ENCODE peak calls at places on chromosomes 2 and 18, in ten cellular contexts. One of them, this sample, is unnamed.

GRCh38 chr2:55875434-55876135 is 48.0 kb downstream of the EFEMP1 start:
- DNase-seq in right lobe of liver: no peak
- DNase-seq in kidney: no peak
- DNase-seq in GM23248: peak; percentile 86
- DNase-seq in right atrium auricular region: no peak
- DNase-seq in heart left ventricle: no peak
- DNase-seq in aorta: no peak
- DNase-seq in CD4-positive, alpha-beta memory T cell: no peak
- DNase-seq in cardiac muscle cell: no peak
- DNase-seq in tibial artery: no peak
- DNase-seq in this sample: no peak

GRCh38 chr2:241813080-241813805 is 4.2 kb downstream of the NEU4 start:
- DNase-seq in tibial artery: peak; percentile 20
- DNase-seq in right atrium auricular region: no peak
- DNase-seq in cardiac muscle cell: no peak
- DNase-seq in heart left ventricle: peak; percentile 28
- DNase-seq in aorta: peak; percentile 39
- DNase-seq in kidney: peak; percentile 74
- DNase-seq in right lobe of liver: peak; percentile 20
- DNase-seq in GM23248: no peak
- DNase-seq in CD4-positive, alpha-beta memory T cell: no peak
- DNase-seq in this sample: peak; percentile 67

GRCh38 chr18:72867721-72868665 is at the start of gene NETO1:
- DNase-seq in GM23248: no peak
- DNase-seq in tibial artery: no peak
- DNase-seq in kidney: peak; percentile 67
- DNase-seq in CD4-positive, alpha-beta memory T cell: no peak
- DNase-seq in aorta: no peak
- DNase-seq in right lobe of liver: no peak
- DNase-seq in right atrium auricular region: no peak
- DNase-seq in heart left ventricle: no peak
- DNase-seq in cardiac muscle cell: peak; percentile 54
- DNase-seq in this sample: no peak

GRCh38 chr2:26401739-26402541 is at the start of gene DRC1:
- DNase-seq in right lobe of liver: peak; percentile 67
- DNase-seq in CD4-positive, alpha-beta memory T cell: no peak
- DNase-seq in right atrium auricular region: no peak
- DNase-seq in tibial artery: no peak
- DNase-seq in aorta: peak; percentile 69
- DNase-seq in cardiac muscle cell: peak; percentile 92
- DNase-seq in kidney: peak; percentile 89
- DNase-seq in heart left ventricle: peak; percentile 72
- DNase-seq in GM23248: peak; percentile 92
- DNase-seq in this sample: peak; percentile 68

GRCh38 chr2:205435970-205436369 is 246.3 kb upstream of the NRP2 start:
- DNase-seq in cardiac muscle cell: no peak
- DNase-seq in CD4-positive, alpha-beta memory T cell: no peak
- DNase-seq in kidney: no peak
- DNase-seq in GM23248: peak; percentile 14
- DNase-seq in tibial artery: no peak
- DNase-seq in right lobe of liver: no peak
- DNase-seq in right atrium auricular region: no peak
- DNase-seq in heart left ventricle: no peak
- DNase-seq in aorta: no peak
- DNase-seq in this sample: no peak

GRCh38 chr2:119011162-119011909 is 69.3 kb downstream of the MARCO start:
- DNase-seq in tibial artery: no peak
- DNase-seq in right atrium auricular region: no peak
- DNase-seq in cardiac muscle cell: peak; percentile 84
- DNase-seq in right lobe of liver: peak; percentile 61
- DNase-seq in GM23248: peak; percentile 78
- DNase-seq in CD4-positive, alpha-beta memory T cell: no peak
- DNase-seq in heart left ventricle: peak; percentile 48
- DNase-seq in aorta: no peak
- DNase-seq in kidney: peak; percentile 84
- DNase-seq in this sample: no peak

GRCh38 chr18:74142251-74142650 is 5.4 kb downstream of the FBXO15 start:
- DNase-seq in kidney: no peak
- DNase-seq in GM23248: peak; percentile 35
- DNase-seq in tibial artery: no peak
- DNase-seq in heart left ventricle: no peak
- DNase-seq in CD4-positive, alpha-beta memory T cell: no peak
- DNase-seq in cardiac muscle cell: no peak
- DNase-seq in right lobe of liver: no peak
- DNase-seq in right atrium auricular region: no peak
- DNase-seq in aorta: no peak
- DNase-seq in this sample: no peak

GRCh38 chr18:75054611-75055010 is 154.3 kb downstream of the PTGR3 start:
- DNase-seq in GM23248: no peak
- DNase-seq in aorta: no peak
- DNase-seq in kidney: no peak
- DNase-seq in tibial artery: no peak
- DNase-seq in cardiac muscle cell: no peak
- DNase-seq in heart left ventricle: no peak
- DNase-seq in right atrium auricular region: no peak
- DNase-seq in right lobe of liver: no peak
- DNase-seq in CD4-positive, alpha-beta memory T cell: no peak
- DNase-seq in this sample: no peak

GRCh38 chr18:39345321-39345720 is 1779.7 kb upstream of the CELF4 start:
- DNase-seq in kidney: no peak
- DNase-seq in right lobe of liver: no peak
- DNase-seq in aorta: no peak
- DNase-seq in tibial artery: no peak
- DNase-seq in heart left ventricle: no peak
- DNase-seq in cardiac muscle cell: no peak
- DNase-seq in right atrium auricular region: no peak
- DNase-seq in CD4-positive, alpha-beta memory T cell: no peak
- DNase-seq in GM23248: no peak
- DNase-seq in this sample: no peak

GRCh38 chr2:20868377-20868776 is 45.5 kb upstream of the LDAH start:
- DNase-seq in cardiac muscle cell: no peak
- DNase-seq in CD4-positive, alpha-beta memory T cell: peak; percentile 26
- DNase-seq in kidney: no peak
- DNase-seq in aorta: no peak
- DNase-seq in right lobe of liver: no peak
- DNase-seq in right atrium auricular region: no peak
- DNase-seq in GM23248: no peak
- DNase-seq in tibial artery: no peak
- DNase-seq in heart left ventricle: no peak
- DNase-seq in this sample: no peak

GRCh38 chr2:190607014-190607597 is 41.8 kb upstream of the NAB1 start:
- DNase-seq in heart left ventricle: no peak
- DNase-seq in GM23248: peak; percentile 41
- DNase-seq in kidney: no peak
- DNase-seq in tibial artery: no peak
- DNase-seq in cardiac muscle cell: peak; percentile 87
- DNase-seq in right atrium auricular region: no peak
- DNase-seq in aorta: no peak
- DNase-seq in right lobe of liver: no peak
- DNase-seq in CD4-positive, alpha-beta memory T cell: no peak
- DNase-seq in this sample: no peak

GRCh38 chr2:202278036-202278760 is 12.6 kb downstream of the NOP58 start:
- DNase-seq in tibial artery: no peak
- DNase-seq in right lobe of liver: no peak
- DNase-seq in CD4-positive, alpha-beta memory T cell: no peak
- DNase-seq in kidney: no peak
- DNase-seq in aorta: no peak
- DNase-seq in cardiac muscle cell: no peak
- DNase-seq in GM23248: peak; percentile 80
- DNase-seq in heart left ventricle: no peak
- DNase-seq in right atrium auricular region: no peak
- DNase-seq in this sample: no peak

GRCh38 chr2:1713156-1713838 is 31.0 kb downstream of the PXDN start:
- DNase-seq in kidney: no peak
- DNase-seq in aorta: peak; percentile 37
- DNase-seq in heart left ventricle: no peak
- DNase-seq in cardiac muscle cell: no peak
- DNase-seq in GM23248: no peak
- DNase-seq in right lobe of liver: no peak
- DNase-seq in right atrium auricular region: no peak
- DNase-seq in CD4-positive, alpha-beta memory T cell: no peak
- DNase-seq in tibial artery: no peak
- DNase-seq in this sample: peak; percentile 63

GRCh38 chr2:224178085-224178484 is 139.0 kb upstream of the SERPINE2 start:
- DNase-seq in right atrium auricular region: no peak
- DNase-seq in cardiac muscle cell: no peak
- DNase-seq in aorta: no peak
- DNase-seq in kidney: no peak
- DNase-seq in CD4-positive, alpha-beta memory T cell: no peak
- DNase-seq in GM23248: no peak
- DNase-seq in heart left ventricle: no peak
- DNase-seq in tibial artery: no peak
- DNase-seq in right lobe of liver: no peak
- DNase-seq in this sample: no peak

GRCh38 chr18:21064347-21064746 is 47.3 kb downstream of the ROCK1 start:
- DNase-seq in right atrium auricular region: no peak
- DNase-seq in tibial artery: no peak
- DNase-seq in right lobe of liver: no peak
- DNase-seq in kidney: no peak
- DNase-seq in aorta: no peak
- DNase-seq in heart left ventricle: no peak
- DNase-seq in GM23248: peak; percentile 40
- DNase-seq in CD4-positive, alpha-beta memory T cell: no peak
- DNase-seq in cardiac muscle cell: no peak
- DNase-seq in this sample: no peak

DNA sequence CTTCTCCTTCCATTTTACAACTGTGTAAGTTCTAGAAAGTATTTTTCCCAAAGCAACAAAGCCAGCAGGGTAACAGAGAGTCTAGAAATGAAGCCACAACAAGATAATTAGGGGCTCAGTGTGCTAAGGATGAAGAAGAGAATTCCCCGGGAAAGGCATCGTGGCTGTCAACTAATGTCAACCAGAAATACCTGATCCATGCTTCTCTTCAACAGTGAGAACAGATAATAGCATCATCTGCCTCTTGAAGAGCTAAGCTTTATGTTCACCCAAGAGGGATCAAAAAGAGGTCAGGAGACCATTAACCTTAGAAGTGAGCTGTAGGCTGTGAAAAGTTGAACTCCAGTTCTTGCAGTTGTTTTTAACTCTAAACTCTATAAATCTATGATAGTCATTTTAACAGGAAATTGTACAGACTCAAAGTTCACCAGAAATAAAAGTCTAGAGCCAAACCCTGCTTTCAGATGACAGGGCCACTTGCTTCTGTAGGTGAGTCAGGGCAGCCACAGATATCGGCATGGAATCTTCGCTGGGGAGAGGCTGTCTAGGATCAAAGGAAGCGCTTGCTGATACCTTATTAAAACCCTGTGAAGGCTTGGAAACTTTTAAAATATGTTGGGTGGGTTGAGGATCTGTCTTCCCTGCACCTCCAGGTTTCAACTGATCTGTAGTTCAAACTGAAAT is 540.6 kb upstream of the ID2 start:
- DNase-seq in heart left ventricle: no peak
- DNase-seq in right atrium auricular region: peak; percentile 34
- DNase-seq in cardiac muscle cell: no peak
- DNase-seq in kidney: no peak
- DNase-seq in right lobe of liver: no peak
- DNase-seq in aorta: no peak
- DNase-seq in CD4-positive, alpha-beta memory T cell: no peak
- DNase-seq in tibial artery: no peak
- DNase-seq in GM23248: no peak
- DNase-seq in this sample: no peak
- H3K4me1 ChIP-seq in heart left ventricle: no peaks in the 10 kb centered on the region
- H3K4me1 ChIP-seq in right atrium auricular region: no peaks in the 10 kb centered on the region
- H3K4me1 ChIP-seq in cardiac muscle cell: peaks cover 10% of the 10 kb centered on the region
- H3K4me1 ChIP-seq in kidney: no peaks in the 10 kb centered on the region
- H3K4me1 ChIP-seq in right lobe of liver: no peaks in the 10 kb centered on the region
- H3K4me1 ChIP-seq in aorta: no peaks in the 10 kb centered on the region
- H3K4me1 ChIP-seq in CD4-positive, alpha-beta memory T cell: no peaks in the 10 kb centered on the region
- H3K4me1 ChIP-seq in tibial artery: peaks cover 5% of the 10 kb centered on the region
- H3K4me1 ChIP-seq in GM23248: peaks cover 47% of the 10 kb centered on the region
- H3K4me1 ChIP-seq in this sample: peaks cover 38% of the 10 kb centered on the region

GRCh38 chr2:46308629-46309028 is 11.4 kb downstream of the EPAS1 start:
- DNase-seq in kidney: no peak
- DNase-seq in tibial artery: no peak
- DNase-seq in right atrium auricular region: no peak
- DNase-seq in aorta: no peak
- DNase-seq in CD4-positive, alpha-beta memory T cell: no peak
- DNase-seq in cardiac muscle cell: no peak
- DNase-seq in GM23248: no peak
- DNase-seq in right lobe of liver: no peak
- DNase-seq in heart left ventricle: no peak
- DNase-seq in this sample: no peak
- H3K4me1 ChIP-seq in kidney: peaks cover 58% of the 10 kb centered on the region
- H3K4me1 ChIP-seq in tibial artery: peaks cover 88% of the 10 kb centered on the region
- H3K4me1 ChIP-seq in right atrium auricular region: no peaks in the 10 kb centered on the region
- H3K4me1 ChIP-seq in aorta: peaks cover 18% of the 10 kb centered on the region
- H3K4me1 ChIP-seq in CD4-positive, alpha-beta memory T cell: peaks cover 31% of the 10 kb centered on the region
- H3K4me1 ChIP-seq in cardiac muscle cell: peaks cover 13% of the 10 kb centered on the region
- H3K4me1 ChIP-seq in GM23248: peaks cover 45% of the 10 kb centered on the region
- H3K4me1 ChIP-seq in right lobe of liver: no peaks in the 10 kb centered on the region
- H3K4me1 ChIP-seq in heart left ventricle: peaks cover 64% of the 10 kb centered on the region
- H3K4me1 ChIP-seq in this sample: no peaks in the 10 kb centered on the region

GRCh38 chr2:75342504-75343175 is 143.3 kb upstream of the TACR1 start:
- DNase-seq in right atrium auricular region: no peak
- DNase-seq in kidney: no peak
- DNase-seq in GM23248: no peak
- DNase-seq in right lobe of liver: no peak
- DNase-seq in CD4-positive, alpha-beta memory T cell: no peak
- DNase-seq in tibial artery: no peak
- DNase-seq in heart left ventricle: no peak
- DNase-seq in cardiac muscle cell: no peak
- DNase-seq in aorta: no peak
- DNase-seq in this sample: no peak

GRCh38 chr2:75340560-75340959 is 141.2 kb upstream of the TACR1 start:
- DNase-seq in cardiac muscle cell: no peak
- DNase-seq in aorta: no peak
- DNase-seq in heart left ventricle: no peak
- DNase-seq in right lobe of liver: no peak
- DNase-seq in GM23248: peak; percentile 65
- DNase-seq in right atrium auricular region: no peak
- DNase-seq in tibial artery: no peak
- DNase-seq in kidney: no peak
- DNase-seq in CD4-positive, alpha-beta memory T cell: no peak
- DNase-seq in this sample: no peak

DNA sequence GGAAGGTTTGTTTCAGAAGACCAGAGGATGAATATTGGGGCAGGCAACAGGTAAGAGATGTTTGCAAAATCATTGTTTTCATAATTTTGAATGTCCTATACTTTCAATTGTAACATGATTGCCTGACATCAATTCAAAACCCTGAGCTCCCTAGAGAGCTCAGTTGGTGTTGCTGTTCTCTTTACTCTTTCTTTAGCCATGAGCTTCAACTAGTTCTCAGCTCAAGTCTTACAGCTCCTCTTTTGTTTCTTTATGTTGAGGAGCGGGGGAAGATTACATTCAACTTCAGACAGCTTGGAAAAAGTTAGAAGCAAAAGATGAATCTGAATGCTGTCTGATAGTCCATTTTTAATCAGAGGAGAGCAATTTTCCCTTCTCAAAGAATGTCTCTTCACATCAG is 144.8 kb upstream of the TACR1 start:
- DNase-seq in GM23248: no peak
- DNase-seq in tibial artery: no peak
- DNase-seq in CD4-positive, alpha-beta memory T cell: no peak
- DNase-seq in aorta: no peak
- DNase-seq in right atrium auricular region: no peak
- DNase-seq in right lobe of liver: no peak
- DNase-seq in heart left ventricle: no peak
- DNase-seq in cardiac muscle cell: no peak
- DNase-seq in kidney: no peak
- DNase-seq in this sample: no peak
- H3K4me1 ChIP-seq in GM23248: peaks cover 14% of the 10 kb centered on the region
- H3K4me1 ChIP-seq in tibial artery: no peaks in the 10 kb centered on the region
- H3K4me1 ChIP-seq in CD4-positive, alpha-beta memory T cell: no peaks in the 10 kb centered on the region
- H3K4me1 ChIP-seq in aorta: no peaks in the 10 kb centered on the region
- H3K4me1 ChIP-seq in right atrium auricular region: no peaks in the 10 kb centered on the region
- H3K4me1 ChIP-seq in right lobe of liver: no peaks in the 10 kb centered on the region
- H3K4me1 ChIP-seq in heart left ventricle: no peaks in the 10 kb centered on the region
- H3K4me1 ChIP-seq in cardiac muscle cell: no peaks in the 10 kb centered on the region
- H3K4me1 ChIP-seq in kidney: no peaks in the 10 kb centered on the region
- H3K4me1 ChIP-seq in this sample: no peaks in the 10 kb centered on the region

GRCh38 chr2:37655442-37655841 is 16.0 kb downstream of the CDC42EP3 start:
- DNase-seq in tibial artery: no peak
- DNase-seq in aorta: no peak
- DNase-seq in cardiac muscle cell: no peak
- DNase-seq in CD4-positive, alpha-beta memory T cell: no peak
- DNase-seq in heart left ventricle: no peak
- DNase-seq in GM23248: no peak
- DNase-seq in right lobe of liver: no peak
- DNase-seq in kidney: no peak
- DNase-seq in right atrium auricular region: no peak
- DNase-seq in this sample: no peak
- H3K4me1 ChIP-seq in tibial artery: peaks cover 58% of the 10 kb centered on the region
- H3K4me1 ChIP-seq in aorta: peaks cover 28% of the 10 kb centered on the region
- H3K4me1 ChIP-seq in cardiac muscle cell: peaks cover 74% of the 10 kb centered on the region
- H3K4me1 ChIP-seq in CD4-positive, alpha-beta memory T cell: peaks cover 96% of the 10 kb centered on the region
- H3K4me1 ChIP-seq in heart left ventricle: peaks cover 74% of the 10 kb centered on the region
- H3K4me1 ChIP-seq in GM23248: peaks cover 93% of the 10 kb centered on the region
- H3K4me1 ChIP-seq in right lobe of liver: no peaks in the 10 kb centered on the region
- H3K4me1 ChIP-seq in kidney: peaks cover 15% of the 10 kb centered on the region
- H3K4me1 ChIP-seq in right atrium auricular region: no peaks in the 10 kb centered on the region
- H3K4me1 ChIP-seq in this sample: no peaks in the 10 kb centered on the region